ENCODE peak calls at places on chromosomes 13 and 19, in five cellular contexts. N, I, G, E and B are unnamed samples.

GRCh38 chr13:44237276-44237767 is 136.3 kb upstream of the SERP2 start:
- DNase-seq in N (peak; percentile 64), I (no peak), G (peak; percentile 99), E (no peak), B (no peak)

GRCh38 chr19:55525289-55526101 is 11.4 kb downstream of the SBK2 start:
- DNase-seq in N (no peak), I (no peak), G (no peak), E (no peak), B (no peak)

GRCh38 chr19:982567-983170 is 1.5 kb upstream of the WDR18 start:
- DNase-seq in N (no peak), I (peak; percentile 98), G (peak; percentile 52), E (peak; percentile 63), B (no peak)

GRCh38 chr13:75468602-75469001 is 13.4 kb downstream of the TBC1D4 start:
- DNase-seq in N (no peak), I (no peak), G (no peak), E (no peak), B (no peak)

GRCh38 chr19:44777715-44778347 is at the start of gene CBLC:
- DNase-seq in N (no peak), I (no peak), G (no peak), E (no peak), B (no peak)

GRCh38 chr13:58085819-58086218 is 454.3 kb downstream of the PCDH17 start:
- DNase-seq in N (no peak), I (no peak), G (peak; percentile 1), E (no peak), B (no peak)

GRCh38 chr19:5466814-5467291 is 11.6 kb downstream of the ZNRF4 start:
- DNase-seq in N (no peak), I (no peak), G (no peak), E (peak; percentile 8), B (no peak)

GRCh38 chr19:55000761-55001160 is 34.6 kb downstream of the NLRP2 start:
- DNase-seq in N (no peak), I (no peak), G (no peak), E (no peak), B (no peak)

GRCh38 chr13:20182231-20182846 is 10.4 kb downstream of the GJB2 start:
- DNase-seq in N (no peak), I (peak; percentile 86), G (peak; percentile 86), E (peak; percentile 70), B (peak; percentile 70)

GRCh38 chr13:38883783-38884182 is 106.8 kb downstream of the STOML3 start:
- DNase-seq in N (no peak), I (no peak), G (no peak), E (no peak), B (no peak)

GRCh38 chr13:114013952-114014629 is 40.2 kb upstream of the C13orf46 start:
- DNase-seq in N (no peak), I (no peak), G (no peak), E (no peak), B (no peak)

GRCh38 chr19:10390652-10391286 is 10.4 kb upstream of the TYK2 start:
- DNase-seq in N (peak; percentile 27), I (peak; percentile 90), G (peak; percentile 81), E (peak; percentile 72), B (no peak)

GRCh38 chr19:29302002-29302928 is 89.3 kb upstream of the UQCRFS1 start:
- DNase-seq in N (no peak), I (no peak), G (no peak), E (no peak), B (no peak)

GRCh38 chr13:113454936-113455335 is 1.6 kb upstream of the ADPRHL1 start:
- DNase-seq in N (no peak), I (no peak), G (no peak), E (no peak), B (no peak)

GRCh38 chr13:80116107-80116506 is 224.8 kb downstream of the SPRY2 start:
- DNase-seq in N (peak; percentile 46), I (no peak), G (peak; percentile 63), E (no peak), B (no peak)

GRCh38 chr19:1292419-1293151 is 6.9 kb downstream of the EFNA2 start:
- DNase-seq in N (no peak), I (no peak), G (no peak), E (no peak), B (no peak)

GRCh38 chr19:51511353-51511752 is 9.8 kb upstream of the SIGLEC12 start:
- DNase-seq in N (no peak), I (no peak), G (no peak), E (no peak), B (no peak)

GRCh38 chr19:48511800-48512503 is at the start of gene LMTK3:
- DNase-seq in N (peak; percentile 11), I (no peak), G (peak; percentile 42), E (peak; percentile 81), B (no peak)

GRCh38 chr13:37679043-37679442 is 80.5 kb upstream of the POSTN start:
- DNase-seq in N (no peak), I (no peak), G (no peak), E (no peak), B (no peak)

GRCh38 chr19:31648347-31648746 is 299.1 kb upstream of the TSHZ3 start:
- DNase-seq in N (no peak), I (no peak), G (no peak), E (no peak), B (no peak)

GRCh38 chr13:25292301-25292700 is 5.0 kb upstream of the MTMR6 start:
- DNase-seq in N (no peak), I (no peak), G (no peak), E (no peak), B (peak; percentile 95)

GRCh38 chr19:8361921-8362793 is 1.8 kb upstream of the ANGPTL4 start:
- DNase-seq in N (peak; percentile 96), I (peak; percentile 66), G (peak; percentile 99), E (peak; percentile 80), B (no peak)

GRCh38 chr19:31096047-31096446 is 253.2 kb downstream of the TSHZ3 start:
- DNase-seq in N (no peak), I (no peak), G (no peak), E (no peak), B (no peak)

GRCh38 chr19:13163609-13164364 is 13.6 kb downstream of the IER2 start:
- DNase-seq in N (peak; percentile 76), I (peak; percentile 46), G (peak; percentile 94), E (no peak), B (no peak)